ENCODE peak calls at places on chromosome 22, in nine cellular contexts. E is suprapubic skin; O is PC-3; A is OCI-LY7; X is neuronal stem cell; N is stomach; Y is sigmoid colon; W is naive thymus-derived CD4-positive, alpha-beta T cell; Q is fibroblast of lung. S is an unnamed sample.

GRCh38 chr22:50299724-50300619 is 7.5 kb downstream of the PLXNB2 start:
- DNase-seq in X (no peak), O (no peak), A (no peak), Y (no peak), E (no peak), N (peak), Q (no peak), W (no peak), S (peak)

GRCh38 chr22:37843746-37844089 is 416 bp downstream of the ANKRD54 start:
- DNase-seq in W (peak), A (peak), Y (peak), Q (no peak), N (no peak), X (no peak), O (peak), E (peak), S (peak)

GRCh38 chr22:33658775-33659174 is 261.5 kb downstream of the LARGE1 start:
- DNase-seq in Y (peak), W (no peak), A (no peak), X (no peak), N (no peak), Q (no peak), O (no peak), E (peak), S (peak)

GRCh38 chr22:25898707-25899365 is 156.8 kb downstream of the MYO18B start:
- DNase-seq in X (peak), W (no peak), E (no peak), N (no peak), Y (no peak), O (no peak), A (no peak), Q (no peak), S (no peak)

GRCh38 chr22:31179345-31179744 is 19.4 kb downstream of the RNF185 start:
- DNase-seq in Q (peak), Y (no peak), W (no peak), N (no peak), A (no peak), X (no peak), E (peak), O (peak), S (peak)

GRCh38 chr22:42754658-42755057 is 34.0 kb upstream of the A4GALT start:
- DNase-seq in Q (peak), W (no peak), X (no peak), N (peak), Y (no peak), A (no peak), E (no peak), O (peak), S (peak)

GRCh38 chr22:50039669-50040458 is 18.2 kb downstream of the TTLL8 start:
- DNase-seq in Q (no peak), O (no peak), N (no peak), W (no peak), A (no peak), E (no peak), X (no peak), Y (peak), S (no peak)

GRCh38 chr22:45496451-45496941 is 6.2 kb upstream of the FBLN1 start:
- DNase-seq in A (no peak), O (no peak), Q (peak), W (no peak), E (no peak), X (no peak), N (no peak), Y (peak), S (no peak)

GRCh38 chr22:49345896-49346295 is 481.8 kb downstream of the BRD1 start:
- DNase-seq in Y (no peak), Q (no peak), E (peak), A (no peak), W (no peak), O (no peak), X (no peak), N (no peak), S (no peak)

GRCh38 chr22:45602824-45603301 is 68.8 kb upstream of the ATXN10 start:
- DNase-seq in X (peak), W (no peak), O (no peak), E (no peak), Q (peak), N (no peak), Y (peak), A (peak), S (peak)

GRCh38 chr22:42978453-42979103 is 36.4 kb downstream of the PACSIN2 start:
- DNase-seq in Y (no peak), N (no peak), O (peak), W (no peak), X (peak), E (peak), A (no peak), Q (peak), S (peak)

GRCh38 chr22:30902496-30903357 is 65.8 kb downstream of the MORC2 start:
- DNase-seq in E (no peak), Y (no peak), X (no peak), W (no peak), O (no peak), A (no peak), Q (no peak), N (peak), S (no peak)

GRCh38 chr22:36507518-36508010 is 724 bp upstream of the FOXRED2 start:
- DNase-seq in W (no peak), E (no peak), O (no peak), N (no peak), X (no peak), A (no peak), Y (no peak), Q (no peak), S (no peak)

GRCh38 chr22:36510384-36510783 is 3.5 kb upstream of the FOXRED2 start:
- DNase-seq in W (no peak), X (no peak), A (no peak), O (no peak), Q (no peak), Y (peak), E (no peak), N (no peak), S (no peak)

GRCh38 chr22:36506637-36507517 is at the start of gene FOXRED2:
- DNase-seq in Y (peak), W (peak), E (peak), O (peak), N (peak), Q (peak), A (peak), X (peak), S (peak)

GRCh38 chr22:36510966-36511881 is 4.4 kb upstream of the FOXRED2 start:
- DNase-seq in E (no peak), W (no peak), Q (peak), X (no peak), Y (no peak), O (peak), A (peak), N (no peak), S (peak)

GRCh38 chr22:36505998-36506635 is 723 bp downstream of the FOXRED2 start:
- DNase-seq in Y (no peak), W (no peak), N (no peak), O (no peak), X (no peak), A (no peak), Q (no peak), E (no peak), S (no peak)
- H3K27ac ChIP-seq in Y (peak), W (peak), N (peak), O (no peak), X (no peak), A (peak), Q (no peak), E (no peak), S (no peak)

GRCh38 chr22:20011123-20011992 is 5.3 kb downstream of the ARVCF start:
- DNase-seq in O (no peak), X (no peak), A (no peak), N (no peak), E (no peak), Y (no peak), Q (no peak), W (no peak), S (no peak)

GRCh38 chr22:20011993-20012740 is 4.5 kb downstream of the ARVCF start:
- DNase-seq in O (no peak), Y (no peak), E (no peak), A (no peak), N (no peak), X (no peak), W (no peak), Q (no peak), S (no peak)

GRCh38 chr22:20014526-20015186 is 2.0 kb downstream of the ARVCF start:
- DNase-seq in Q (no peak), X (no peak), N (no peak), Y (no peak), E (no peak), O (no peak), A (no peak), W (no peak), S (no peak)

GRCh38 chr22:20013382-20013871 is 3.2 kb downstream of the ARVCF start:
- DNase-seq in Q (peak), Y (peak), E (no peak), X (peak), N (peak), A (peak), W (no peak), O (no peak), S (peak)

DNA sequence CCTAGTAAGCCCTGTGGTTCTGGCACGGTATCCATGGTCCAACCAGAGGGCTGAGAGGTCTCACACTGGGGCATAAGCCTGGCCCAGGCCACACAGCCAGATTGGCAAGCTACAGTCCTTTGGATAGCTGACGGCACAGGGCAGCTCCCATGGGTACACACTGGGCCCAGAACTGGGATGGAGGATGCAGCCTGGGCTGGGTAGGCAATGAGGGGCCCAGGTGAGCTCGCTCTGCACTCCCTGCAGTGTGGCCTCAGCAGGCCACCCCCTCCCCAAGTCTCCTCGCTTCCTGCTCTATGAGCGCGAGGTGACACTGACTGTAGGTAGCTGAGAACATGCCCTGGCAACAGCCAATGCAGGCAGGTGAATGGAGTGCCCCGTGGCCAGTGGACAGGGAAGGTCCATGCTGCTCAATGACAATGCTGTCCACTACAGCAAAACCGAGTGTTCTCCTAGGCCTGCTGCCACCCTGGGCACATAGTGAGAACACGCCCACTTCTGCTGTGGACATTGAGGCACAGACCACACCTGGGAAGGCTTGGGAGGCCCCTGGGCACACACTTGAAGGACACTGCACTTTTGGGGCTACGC is 3.8 kb downstream of the ARVCF start:
- DNase-seq in X (no peak), Y (no peak), O (no peak), E (no peak), Q (no peak), W (no peak), A (no peak), N (no peak), S (no peak)
- H3K27ac ChIP-seq in X (no peak), Y (no peak), O (no peak), E (no peak), Q (no peak), W (no peak), A (no peak), N (no peak), S (no peak)

DNA sequence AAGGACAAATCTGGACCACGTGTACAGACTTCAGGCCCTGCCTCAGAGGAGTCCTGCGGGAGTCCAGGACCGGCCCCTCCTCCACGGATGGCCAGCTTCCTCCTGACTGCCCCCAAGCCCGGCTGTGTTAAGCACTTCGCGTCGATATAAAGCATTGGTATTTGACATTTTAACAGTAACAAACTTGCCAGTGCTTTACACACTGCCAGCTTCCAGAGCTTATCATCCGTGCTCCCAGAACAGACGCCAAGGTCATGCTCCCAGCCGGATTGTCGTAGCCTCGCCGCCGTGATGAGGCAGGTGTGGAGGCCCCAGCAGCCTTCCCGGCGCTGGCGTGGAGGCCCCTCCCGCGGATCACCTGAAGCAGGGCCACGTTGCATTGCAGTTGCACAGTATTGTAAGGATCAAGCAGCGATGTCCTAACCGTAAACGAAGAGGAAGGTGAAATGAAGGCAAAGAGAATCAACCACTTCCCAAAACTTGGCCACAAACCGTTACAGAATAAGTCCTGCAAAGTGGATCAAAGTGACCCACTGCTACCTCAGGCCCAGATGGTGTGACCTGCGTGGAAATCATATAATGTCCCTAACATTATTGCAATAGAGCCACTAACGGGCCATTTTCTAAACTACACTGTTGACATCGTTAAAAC is 51.7 kb downstream of the CERK start:
- DNase-seq in W (no peak), N (peak), E (no peak), Y (no peak), O (no peak), Q (no peak), A (no peak), X (no peak), S (no peak)
- H3K27ac ChIP-seq in W (peak), N (peak), E (no peak), Y (peak), O (no peak), Q (no peak), A (no peak), X (no peak), S (no peak)

GRCh38 chr22:35963237-35963810 is 65.3 kb downstream of the RBFOX2 start:
- DNase-seq in E (no peak), O (no peak), A (no peak), Y (no peak), N (no peak), X (no peak), W (no peak), Q (no peak), S (no peak)
- H3K27ac ChIP-seq in E (no peak), O (no peak), A (no peak), Y (no peak), N (no peak), X (peak), W (no peak), Q (no peak), S (no peak)

GRCh38 chr22:32206774-32207758 is 2.2 kb upstream of the RFPL2 start:
- DNase-seq in A (peak), W (peak), Y (no peak), Q (peak), N (peak), O (peak), E (no peak), X (no peak), S (peak)

GRCh38 chr22:32204211-32204855 is 540 bp downstream of the RFPL2 start:
- DNase-seq in E (no peak), N (no peak), Q (no peak), X (no peak), W (no peak), A (no peak), O (no peak), Y (no peak), S (no peak)

GRCh38 chr22:32203181-32204105 is 1.4 kb downstream of the RFPL2 start:
- DNase-seq in A (no peak), Y (no peak), N (no peak), Q (no peak), E (no peak), W (no peak), X (no peak), O (no peak), S (no peak)

GRCh38 chr22:32205974-32206773 is 1.3 kb upstream of the RFPL2 start:
- DNase-seq in X (no peak), N (no peak), Y (no peak), Q (no peak), O (no peak), E (no peak), W (no peak), A (no peak), S (no peak)

DNA sequence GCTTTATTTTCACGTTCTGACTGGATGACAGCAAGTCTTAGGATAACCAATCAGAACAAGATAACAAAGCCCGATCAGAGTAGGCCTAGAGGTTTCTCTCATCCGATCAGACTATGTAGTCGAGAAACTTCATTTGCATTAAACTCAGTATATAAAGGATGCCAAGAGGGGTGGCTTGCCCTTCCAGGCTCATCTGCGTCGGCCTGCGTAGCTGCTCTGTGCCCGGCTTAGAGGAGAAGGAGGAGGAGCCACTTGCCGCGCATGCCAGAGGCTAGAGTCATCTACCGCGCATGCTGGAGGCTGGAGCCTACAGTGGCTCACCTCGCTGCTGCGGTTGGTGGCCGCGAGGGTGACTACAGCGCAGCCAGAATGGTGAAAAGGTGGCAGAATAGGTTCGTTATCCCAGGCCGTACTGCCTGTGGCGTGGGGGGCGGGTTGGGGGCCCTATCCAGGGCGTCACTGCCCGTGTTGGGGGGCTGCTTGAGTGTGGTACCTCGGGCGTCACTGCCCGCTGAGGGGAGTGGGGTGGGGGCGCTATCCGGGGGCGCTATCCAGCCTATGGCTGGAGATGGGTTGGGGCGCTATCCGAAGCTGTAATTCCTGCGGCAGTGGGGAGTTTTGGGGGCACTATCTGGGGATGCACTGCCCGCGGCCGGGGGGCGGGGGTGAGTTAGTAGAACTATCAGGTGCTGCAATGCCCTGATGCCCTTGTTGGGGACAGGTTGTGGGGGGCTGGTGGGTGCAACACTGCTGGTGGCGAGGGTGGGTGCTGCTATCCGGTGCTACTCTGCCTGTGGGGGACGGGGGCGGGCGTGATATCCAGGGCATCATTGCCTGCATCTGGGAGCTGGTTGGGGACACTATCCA is at the start of gene RFPL2:
- DNase-seq in N (no peak), X (peak), O (no peak), W (no peak), A (no peak), Y (no peak), E (no peak), Q (peak), S (peak)
- H3K27ac ChIP-seq in N (no peak), X (no peak), O (no peak), W (peak), A (no peak), Y (no peak), E (no peak), Q (no peak), S (no peak)

GRCh38 chr22:27671413-27671721 is 130.2 kb downstream of the MN1 start:
- DNase-seq in O (no peak), X (no peak), Q (no peak), W (no peak), E (no peak), Y (no peak), A (no peak), N (no peak), S (no peak)
- H3K27ac ChIP-seq in O (peak), X (peak), Q (no peak), W (no peak), E (no peak), Y (no peak), A (no peak), N (no peak), S (no peak)

GRCh38 chr22:41565403-41566054 is 4.7 kb downstream of the CSDC2 start:
- DNase-seq in X (no peak), Q (peak), A (no peak), Y (peak), O (peak), E (no peak), W (no peak), N (no peak), S (peak)
- H3K27ac ChIP-seq in X (no peak), Q (no peak), A (no peak), Y (peak), O (peak), E (no peak), W (no peak), N (peak), S (peak)